ENCODE peak calls at places on chromosome 18, in six cellular contexts. One of them, this sample, is unnamed.

GRCh38 chr18:26619350-26619749 is 71.0 kb upstream of the KCTD1 start:
- DNase-seq in trophoblast cell: no peak
- DNase-seq in IMR-90: no peak
- DNase-seq in neuronal stem cell: no peak
- DNase-seq in H1: no peak
- DNase-seq in mesenchymal stem cell: no peak
- DNase-seq in this sample: no peak

GRCh38 chr18:1047406-1047805 is 142.7 kb downstream of the ADCYAP1 start:
- DNase-seq in mesenchymal stem cell: peak; percentile 5
- DNase-seq in IMR-90: no peak
- DNase-seq in H1: no peak
- DNase-seq in neuronal stem cell: no peak
- DNase-seq in trophoblast cell: no peak
- DNase-seq in this sample: no peak

GRCh38 chr18:74367905-74368304 is 52.3 kb downstream of the C18orf63 start:
- DNase-seq in mesenchymal stem cell: no peak
- DNase-seq in neuronal stem cell: no peak
- DNase-seq in IMR-90: no peak
- DNase-seq in trophoblast cell: no peak
- DNase-seq in H1: no peak
- DNase-seq in this sample: no peak

GRCh38 chr18:25843791-25844190 is 246.6 kb downstream of the SS18 start:
- DNase-seq in neuronal stem cell: no peak
- DNase-seq in IMR-90: no peak
- DNase-seq in H1: no peak
- DNase-seq in mesenchymal stem cell: no peak
- DNase-seq in trophoblast cell: no peak
- DNase-seq in this sample: no peak

GRCh38 chr18:77112161-77112801 is 20.3 kb downstream of the MBP start:
- DNase-seq in neuronal stem cell: no peak
- DNase-seq in IMR-90: no peak
- DNase-seq in mesenchymal stem cell: no peak
- DNase-seq in H1: peak; percentile 44
- DNase-seq in trophoblast cell: no peak
- DNase-seq in this sample: no peak

GRCh38 chr18:61850756-61851155 is 42.1 kb downstream of the RNF152 start:
- DNase-seq in H1: no peak
- DNase-seq in trophoblast cell: no peak
- DNase-seq in IMR-90: no peak
- DNase-seq in mesenchymal stem cell: no peak
- DNase-seq in neuronal stem cell: no peak
- DNase-seq in this sample: no peak

GRCh38 chr18:54812885-54813284 is 15.4 kb upstream of the RAB27B start:
- DNase-seq in mesenchymal stem cell: no peak
- DNase-seq in neuronal stem cell: no peak
- DNase-seq in IMR-90: no peak
- DNase-seq in trophoblast cell: no peak
- DNase-seq in H1: no peak
- DNase-seq in this sample: no peak

GRCh38 chr18:13823707-13824395 is at the start of gene MC5R:
- DNase-seq in mesenchymal stem cell: peak; percentile 18
- DNase-seq in IMR-90: peak; percentile 25
- DNase-seq in H1: peak; percentile 95
- DNase-seq in trophoblast cell: peak; percentile 68
- DNase-seq in neuronal stem cell: peak; percentile 68
- DNase-seq in this sample: peak; percentile 76

GRCh38 chr18:23825978-23826405 is 136.7 kb downstream of the LAMA3 start:
- DNase-seq in neuronal stem cell: no peak
- DNase-seq in H1: no peak
- DNase-seq in mesenchymal stem cell: peak; percentile 34
- DNase-seq in IMR-90: peak; percentile 70
- DNase-seq in trophoblast cell: peak; percentile 63
- DNase-seq in this sample: no peak

GRCh38 chr18:56789004-56789888 is 138.1 kb downstream of the WDR7 start:
- DNase-seq in trophoblast cell: peak; percentile 37
- DNase-seq in mesenchymal stem cell: peak; percentile 23
- DNase-seq in IMR-90: peak; percentile 13
- DNase-seq in H1: peak; percentile 78
- DNase-seq in neuronal stem cell: no peak
- DNase-seq in this sample: peak; percentile 59

GRCh38 chr18:13681701-13682100 is 44.7 kb downstream of the FAM210A start:
- DNase-seq in mesenchymal stem cell: no peak
- DNase-seq in neuronal stem cell: no peak
- DNase-seq in IMR-90: no peak
- DNase-seq in H1: no peak
- DNase-seq in trophoblast cell: no peak
- DNase-seq in this sample: no peak

GRCh38 chr18:46560671-46561045 is 96.4 kb downstream of the LOXHD1 start:
- DNase-seq in neuronal stem cell: no peak
- DNase-seq in trophoblast cell: no peak
- DNase-seq in mesenchymal stem cell: no peak
- DNase-seq in IMR-90: no peak
- DNase-seq in H1: peak; percentile 33
- DNase-seq in this sample: no peak

GRCh38 chr18:36066001-36066400 is 1.4 kb downstream of the RPRD1A start:
- DNase-seq in trophoblast cell: no peak
- DNase-seq in mesenchymal stem cell: peak; percentile 60
- DNase-seq in IMR-90: peak; percentile 67
- DNase-seq in neuronal stem cell: no peak
- DNase-seq in H1: no peak
- DNase-seq in this sample: no peak

GRCh38 chr18:644395-645004 is 13.0 kb upstream of the TYMS start:
- DNase-seq in mesenchymal stem cell: no peak
- DNase-seq in IMR-90: no peak
- DNase-seq in H1: no peak
- DNase-seq in neuronal stem cell: no peak
- DNase-seq in trophoblast cell: no peak
- DNase-seq in this sample: no peak

GRCh38 chr18:32888311-32888710 is 115.5 kb upstream of the KLHL14 start:
- DNase-seq in neuronal stem cell: no peak
- DNase-seq in H1: no peak
- DNase-seq in mesenchymal stem cell: no peak
- DNase-seq in IMR-90: no peak
- DNase-seq in trophoblast cell: no peak
- DNase-seq in this sample: no peak

GRCh38 chr18:41809652-41810051 is 145.4 kb upstream of the PIK3C3 start:
- DNase-seq in H1: no peak
- DNase-seq in mesenchymal stem cell: peak; percentile 2
- DNase-seq in trophoblast cell: peak; percentile 25
- DNase-seq in neuronal stem cell: no peak
- DNase-seq in IMR-90: no peak
- DNase-seq in this sample: no peak

GRCh38 chr18:79970419-79971133 is 6.1 kb downstream of the HSBP1L1 start:
- DNase-seq in mesenchymal stem cell: no peak
- DNase-seq in H1: no peak
- DNase-seq in neuronal stem cell: no peak
- DNase-seq in trophoblast cell: no peak
- DNase-seq in IMR-90: no peak
- DNase-seq in this sample: no peak

GRCh38 chr18:6881034-6881800 is 151.7 kb downstream of the ARHGAP28 start:
- DNase-seq in mesenchymal stem cell: no peak
- DNase-seq in trophoblast cell: no peak
- DNase-seq in IMR-90: peak; percentile 60
- DNase-seq in neuronal stem cell: no peak
- DNase-seq in H1: no peak
- DNase-seq in this sample: no peak

GRCh38 chr18:46554406-46554805 is 102.6 kb downstream of the LOXHD1 start:
- DNase-seq in IMR-90: no peak
- DNase-seq in trophoblast cell: no peak
- DNase-seq in neuronal stem cell: no peak
- DNase-seq in H1: no peak
- DNase-seq in mesenchymal stem cell: no peak
- DNase-seq in this sample: no peak

GRCh38 chr18:59783138-59783537 is 85.9 kb upstream of the CCBE1 start:
- DNase-seq in mesenchymal stem cell: peak; percentile 45
- DNase-seq in trophoblast cell: peak; percentile 66
- DNase-seq in H1: peak; percentile 57
- DNase-seq in IMR-90: peak; percentile 74
- DNase-seq in neuronal stem cell: peak; percentile 23
- DNase-seq in this sample: peak; percentile 56

GRCh38 chr18:24068945-24069693 is 54.6 kb downstream of the TTC39C start:
- DNase-seq in trophoblast cell: no peak
- DNase-seq in H1: no peak
- DNase-seq in neuronal stem cell: no peak
- DNase-seq in mesenchymal stem cell: no peak
- DNase-seq in IMR-90: no peak
- DNase-seq in this sample: no peak

GRCh38 chr18:31399336-31400032 is 22.9 kb downstream of the DSG4 start:
- DNase-seq in IMR-90: no peak
- DNase-seq in trophoblast cell: no peak
- DNase-seq in H1: no peak
- DNase-seq in mesenchymal stem cell: peak; percentile 41
- DNase-seq in neuronal stem cell: no peak
- DNase-seq in this sample: no peak

GRCh38 chr18:22346342-22346967 is 71.3 kb downstream of the CTAGE1 start:
- DNase-seq in mesenchymal stem cell: peak; percentile 69
- DNase-seq in neuronal stem cell: no peak
- DNase-seq in H1: no peak
- DNase-seq in IMR-90: peak; percentile 83
- DNase-seq in trophoblast cell: no peak
- DNase-seq in this sample: no peak

GRCh38 chr18:49812321-49813070 is 837 bp downstream of the ACAA2 start:
- DNase-seq in H1: no peak
- DNase-seq in trophoblast cell: no peak
- DNase-seq in neuronal stem cell: no peak
- DNase-seq in mesenchymal stem cell: peak; percentile 57
- DNase-seq in IMR-90: peak; percentile 15
- DNase-seq in this sample: no peak
- H3K27ac ChIP-seq in H1: peak overlapping the region; percentile 94
- H3K27ac ChIP-seq in trophoblast cell: no peak overlapping the region
- H3K27ac ChIP-seq in neuronal stem cell: no peak overlapping the region
- H3K27ac ChIP-seq in mesenchymal stem cell: peak overlapping the region; percentile 20
- H3K27ac ChIP-seq in IMR-90: peak overlapping the region; percentile 94
- H3K27ac ChIP-seq in this sample: no peak overlapping the region

GRCh38 chr18:3454365-3455089 is 4.6 kb downstream of the TGIF1 start:
- DNase-seq in H1: no peak
- DNase-seq in mesenchymal stem cell: peak; percentile 79
- DNase-seq in neuronal stem cell: peak; percentile 56
- DNase-seq in IMR-90: peak; percentile 72
- DNase-seq in trophoblast cell: peak; percentile 74
- DNase-seq in this sample: peak; percentile 49

GRCh38 chr18:3451166-3451988 is 1.4 kb downstream of the TGIF1 start:
- DNase-seq in IMR-90: peak; percentile 89
- DNase-seq in mesenchymal stem cell: peak; percentile 93
- DNase-seq in H1: peak; percentile 83
- DNase-seq in trophoblast cell: peak; percentile 90
- DNase-seq in neuronal stem cell: peak; percentile 89
- DNase-seq in this sample: peak; percentile 70

GRCh38 chr18:3453540-3454364 is 3.8 kb downstream of the TGIF1 start:
- DNase-seq in mesenchymal stem cell: peak; percentile 98
- DNase-seq in neuronal stem cell: peak; percentile 61
- DNase-seq in trophoblast cell: peak; percentile 83
- DNase-seq in IMR-90: peak; percentile 98
- DNase-seq in H1: no peak
- DNase-seq in this sample: no peak

GRCh38 chr18:3451989-3452749 is 2.2 kb downstream of the TGIF1 start:
- DNase-seq in mesenchymal stem cell: peak; percentile 68
- DNase-seq in H1: peak; percentile 50
- DNase-seq in trophoblast cell: peak; percentile 59
- DNase-seq in IMR-90: peak; percentile 69
- DNase-seq in neuronal stem cell: peak; percentile 54
- DNase-seq in this sample: no peak

DNA sequence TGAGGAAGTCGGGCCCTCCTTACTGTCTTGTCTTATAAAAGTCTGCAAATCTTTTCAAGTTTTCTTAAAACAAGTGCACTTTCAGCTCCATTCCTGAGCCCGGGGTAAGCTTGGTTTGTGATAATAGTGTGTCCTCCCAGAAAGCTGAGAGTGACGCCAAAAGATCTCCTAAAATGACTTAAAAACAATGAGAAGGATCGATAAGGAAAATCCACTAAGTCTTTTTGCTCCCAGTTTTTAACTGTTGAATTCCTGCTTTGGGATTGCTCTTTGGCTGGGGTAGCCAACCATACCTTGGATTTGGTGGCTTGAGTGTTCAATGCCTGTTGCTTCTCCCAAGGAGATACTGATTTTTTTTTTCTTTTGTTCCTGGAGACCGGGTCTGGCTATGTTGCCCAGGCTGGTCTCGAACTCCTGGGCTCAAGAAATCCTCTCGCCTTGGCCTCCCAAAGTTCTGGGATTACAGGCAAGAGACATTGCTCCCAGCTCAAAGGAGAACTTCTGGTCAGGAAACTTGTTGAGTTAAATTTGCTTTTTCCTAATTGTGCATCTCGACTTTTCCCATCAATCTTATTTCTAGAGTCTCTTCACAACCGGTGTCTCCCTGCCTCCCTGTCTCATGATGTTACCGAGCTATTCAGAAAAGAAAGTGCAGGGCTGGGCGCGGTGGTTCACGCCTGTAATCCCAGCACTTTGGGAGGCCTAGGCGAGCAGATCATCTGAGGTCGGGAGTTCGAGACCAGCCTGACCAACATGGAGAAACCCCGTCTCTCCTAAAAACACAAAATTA is 3.0 kb downstream of the TGIF1 start:
- DNase-seq in neuronal stem cell: no peak
- DNase-seq in H1: peak; percentile 44
- DNase-seq in IMR-90: peak; percentile 41
- DNase-seq in trophoblast cell: peak; percentile 21
- DNase-seq in mesenchymal stem cell: peak; percentile 68
- DNase-seq in this sample: no peak
- H2BK5ac ChIP-seq in neuronal stem cell: no peak overlapping the region
- H2BK5ac ChIP-seq in H1: peak overlapping the region; percentile 91
- H2BK5ac ChIP-seq in IMR-90: peak overlapping the region; percentile 93
- H2BK5ac ChIP-seq in trophoblast cell: peak overlapping the region; percentile 99
- H2BK5ac ChIP-seq in mesenchymal stem cell: no peak overlapping the region
- H2BK5ac ChIP-seq in this sample: no peak overlapping the region

GRCh38 chr18:78699516-78699915 is 280.1 kb upstream of the SALL3 start:
- DNase-seq in H1: no peak
- DNase-seq in mesenchymal stem cell: no peak
- DNase-seq in trophoblast cell: no peak
- DNase-seq in neuronal stem cell: no peak
- DNase-seq in IMR-90: no peak
- DNase-seq in this sample: no peak
- H3K9me3 ChIP-seq in H1: no peaks in the 10 kb centered on the region
- H3K9me3 ChIP-seq in mesenchymal stem cell: no peaks in the 10 kb centered on the region
- H3K9me3 ChIP-seq in trophoblast cell: peaks cover 6% of the 10 kb centered on the region
- H3K9me3 ChIP-seq in neuronal stem cell: peaks cover 2% of the 10 kb centered on the region
- H3K9me3 ChIP-seq in IMR-90: peaks cover 33% of the 10 kb centered on the region
- H3K9me3 ChIP-seq in this sample: no peaks in the 10 kb centered on the region

GRCh38 chr18:58661423-58661822 is 9.8 kb upstream of the MALT1 start:
- DNase-seq in mesenchymal stem cell: peak; percentile 37
- DNase-seq in trophoblast cell: peak; percentile 42
- DNase-seq in IMR-90: peak; percentile 38
- DNase-seq in H1: peak; percentile 37
- DNase-seq in neuronal stem cell: no peak
- DNase-seq in this sample: no peak
- H3K27ac ChIP-seq in mesenchymal stem cell: no peak overlapping the region
- H3K27ac ChIP-seq in trophoblast cell: no peak overlapping the region
- H3K27ac ChIP-seq in IMR-90: no peak overlapping the region
- H3K27ac ChIP-seq in H1: no peak overlapping the region
- H3K27ac ChIP-seq in neuronal stem cell: no peak overlapping the region
- H3K27ac ChIP-seq in this sample: no peak overlapping the region

DNA sequence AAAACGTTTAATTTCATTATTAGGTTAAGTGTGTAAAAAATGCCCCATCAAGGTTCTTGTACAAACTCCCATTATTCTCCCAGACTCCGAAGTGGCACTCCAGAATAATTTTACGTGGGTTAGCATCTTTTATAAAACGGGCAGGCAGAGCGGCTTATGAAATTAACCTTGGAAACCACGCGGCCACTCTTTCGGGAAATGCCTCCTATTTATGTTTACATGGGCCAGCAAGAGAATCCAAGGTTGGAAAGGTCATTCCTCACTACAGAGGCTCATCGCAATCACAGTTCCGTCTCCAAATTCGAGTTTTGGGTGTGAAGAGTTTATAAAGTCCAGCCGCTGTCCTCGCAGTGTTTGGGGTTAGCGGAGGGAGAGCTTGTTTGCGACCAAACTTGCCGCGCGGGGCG is 1.2 kb upstream of the IMPA2 start:
- DNase-seq in IMR-90: peak; percentile 13
- DNase-seq in H1: no peak
- DNase-seq in mesenchymal stem cell: no peak
- DNase-seq in trophoblast cell: no peak
- DNase-seq in neuronal stem cell: no peak
- DNase-seq in this sample: no peak
- H2BK5ac ChIP-seq in IMR-90: peak overlapping the region; percentile 66
- H2BK5ac ChIP-seq in H1: peak overlapping the region; percentile 93
- H2BK5ac ChIP-seq in mesenchymal stem cell: no peak overlapping the region
- H2BK5ac ChIP-seq in trophoblast cell: peak overlapping the region; percentile 60
- H2BK5ac ChIP-seq in neuronal stem cell: no peak overlapping the region
- H2BK5ac ChIP-seq in this sample: no peak overlapping the region

This sample was measured in H9.